ENCODE peak calls at places on chromosomes 16 and 17, in nine cellular contexts. G is caudate nucleus, T is RWPE1, K is SK-N-SH, M is stomach, L is activated B cell treated with CpG ODN at 0.5 μM for 24 hours, H is ACHN, Z is HT1080, X is AG09319. J is an unnamed sample.

GRCh38 chr16:84115919-84116719 is 623 bp downstream of the MBTPS1 start:
- DNase-seq in G (no peak), T (peak), K (no peak), M (peak), L (no peak), H (peak), Z (no peak), X (no peak), J (no peak)

GRCh38 chr16:1929105-1929504 is 10.9 kb upstream of the HS3ST6 start:
- DNase-seq in G (no peak), T (no peak), K (peak), M (no peak), L (no peak), H (peak), Z (no peak), X (peak), J (no peak)

GRCh38 chr16:19748389-19749110 is 30.5 kb downstream of the IQCK start:
- DNase-seq in G (no peak), T (no peak), K (peak), M (no peak), L (no peak), H (no peak), Z (no peak), X (no peak), J (no peak)

GRCh38 chr16:22186517-22186916 is 19.6 kb upstream of the EEF2K start:
- DNase-seq in G (no peak), T (no peak), K (no peak), M (no peak), L (no peak), H (no peak), Z (no peak), X (no peak), J (no peak)

GRCh38 chr17:68257924-68258323 is 10.1 kb downstream of the AMZ2 start:
- DNase-seq in G (no peak), T (no peak), K (no peak), M (no peak), L (no peak), H (no peak), Z (no peak), X (no peak), J (no peak)

GRCh38 chr16:50306287-50306686 is 39.9 kb downstream of the ADCY7 start:
- DNase-seq in G (no peak), T (no peak), K (peak), M (peak), L (no peak), H (no peak), Z (no peak), X (no peak), J (no peak)

GRCh38 chr17:73393962-73394361 is 82.2 kb upstream of the CDC42EP4 start:
- DNase-seq in G (no peak), T (peak), K (peak), M (no peak), L (no peak), H (peak), Z (no peak), X (no peak), J (no peak)

GRCh38 chr17:38608648-38609047 is 2.9 kb upstream of the SRCIN1 start:
- DNase-seq in G (no peak), T (peak), K (no peak), M (peak), L (no peak), H (no peak), Z (no peak), X (no peak), J (no peak)

GRCh38 chr17:45296003-45296832 is 20.6 kb downstream of the MAP3K14 start:
- DNase-seq in G (no peak), T (peak), K (no peak), M (no peak), L (peak), H (no peak), Z (peak), X (no peak), J (no peak)

GRCh38 chr17:12545877-12546513 is 119.7 kb upstream of the MYOCD start:
- DNase-seq in G (no peak), T (peak), K (peak), M (no peak), L (no peak), H (peak), Z (peak), X (no peak), J (peak)

GRCh38 chr17:81684442-81684911 is 666 bp downstream of the HGS start:
- DNase-seq in G (no peak), T (no peak), K (peak), M (no peak), L (no peak), H (no peak), Z (peak), X (peak), J (no peak)

GRCh38 chr17:43694081-43694870 is 32.6 kb upstream of the MEOX1 start:
- DNase-seq in G (peak), T (peak), K (peak), M (peak), L (peak), H (peak), Z (peak), X (peak), J (no peak)

GRCh38 chr17:42428141-42428944 is 5.3 kb upstream of the CAVIN1 start:
- DNase-seq in G (peak), T (peak), K (peak), M (peak), L (no peak), H (peak), Z (peak), X (peak), J (peak)

GRCh38 chr17:81563861-81564586 is 11.9 kb upstream of the FAAP100 start:
- DNase-seq in G (no peak), T (no peak), K (no peak), M (no peak), L (no peak), H (no peak), Z (no peak), X (no peak), J (no peak)

GRCh38 chr16:71734511-71734910 is 10.0 kb upstream of the PHLPP2 start:
- DNase-seq in G (no peak), T (no peak), K (no peak), M (no peak), L (no peak), H (no peak), Z (no peak), X (no peak), J (no peak)

GRCh38 chr17:13477180-13477611 is 124.5 kb downstream of the HS3ST3A1 start:
- DNase-seq in G (no peak), T (no peak), K (no peak), M (no peak), L (no peak), H (no peak), Z (peak), X (no peak), J (no peak)

GRCh38 chr17:28895794-28896447 is 1.6 kb downstream of the FLOT2 start:
- DNase-seq in G (no peak), T (no peak), K (no peak), M (no peak), L (no peak), H (no peak), Z (no peak), X (no peak), J (no peak)

GRCh38 chr17:58576679-58577367 is 62.4 kb upstream of the MTMR4 start:
- DNase-seq in G (no peak), T (peak), K (no peak), M (no peak), L (no peak), H (no peak), Z (peak), X (no peak), J (peak)

GRCh38 chr16:16096161-16096857 is 127.0 kb downstream of the ABCC6 start:
- DNase-seq in G (no peak), T (no peak), K (no peak), M (no peak), L (no peak), H (peak), Z (no peak), X (no peak), J (no peak)

GRCh38 chr16:56953006-56953405 is 8.7 kb upstream of the CETP start:
- DNase-seq in G (no peak), T (no peak), K (no peak), M (no peak), L (no peak), H (no peak), Z (no peak), X (no peak), J (no peak)

GRCh38 chr17:48791128-48792032 is 25.6 kb downstream of the TTLL6 start:
- DNase-seq in G (peak), T (peak), K (peak), M (peak), L (no peak), H (peak), Z (peak), X (peak), J (peak)

GRCh38 chr16:79365687-79366086 is 234.8 kb downstream of the MAF start:
- DNase-seq in G (no peak), T (no peak), K (no peak), M (no peak), L (no peak), H (no peak), Z (no peak), X (no peak), J (no peak)